ENCODE peak calls at places on chromosomes 6 and 20, in six cellular contexts. Q is RWPE1; F is activated T-helper 2 cell treated with anti-CD3 and anti-CD28 coated beads, Interferon-gamma antibody, Interleukin-2, Interleukin-4, amounts not matched to agents 10 μg/mL and 5 μg/mL and 100 μg/mL, durations not matched to agents 14 hours and 24 hours and 36 hours; P is spleen; G is T1000; I is H7. T is an unnamed sample.

GRCh38 chr20:54668271-54669053 is 193.1 kb downstream of the DOK5 start:
- DNase-seq in Q (peak; percentile 45), F (peak; percentile 11), P (no peak), G (no peak), I (peak; percentile 43), T (peak; percentile 22)

GRCh38 chr6:163915131-163915530 is 500.6 kb downstream of the QKI start:
- DNase-seq in Q (no peak), F (no peak), P (no peak), G (no peak), I (no peak), T (no peak)

GRCh38 chr6:144939926-144940325 is 654.8 kb downstream of the UTRN start:
- DNase-seq in Q (no peak), F (no peak), P (no peak), G (no peak), I (no peak), T (peak; percentile 25)

GRCh38 chr6:33677153-33677660 is 34.3 kb downstream of the UQCC2 start:
- DNase-seq in Q (no peak), F (no peak), P (no peak), G (no peak), I (no peak), T (no peak)

GRCh38 chr6:156686940-156687874 is 90.0 kb upstream of the ARID1B start:
- DNase-seq in Q (peak; percentile 83), F (peak; percentile 75), P (peak; percentile 95), G (peak; percentile 87), I (peak; percentile 94), T (peak; percentile 86)

GRCh38 chr20:3934628-3935027 is 45.4 kb downstream of the PANK2 start:
- DNase-seq in Q (no peak), F (no peak), P (no peak), G (no peak), I (no peak), T (no peak)

GRCh38 chr20:46251211-46251673 is 57.1 kb downstream of the CDH22 start:
- DNase-seq in Q (no peak), F (no peak), P (no peak), G (no peak), I (peak; percentile 92), T (no peak)

GRCh38 chr6:37205189-37205996 is 35.4 kb downstream of the PIM1 start:
- DNase-seq in Q (no peak), F (no peak), P (no peak), G (no peak), I (no peak), T (no peak)

GRCh38 chr6:81562169-81562568 is 190.3 kb downstream of the TENT5A start:
- DNase-seq in Q (no peak), F (no peak), P (no peak), G (no peak), I (no peak), T (peak; percentile 82)

GRCh38 chr6:48809700-48810099 is 653.4 kb downstream of the MMUT start:
- DNase-seq in Q (no peak), F (no peak), P (no peak), G (no peak), I (no peak), T (no peak)

GRCh38 chr20:50729925-50730764 is 1.2 kb upstream of the PARD6B start:
- DNase-seq in Q (peak; percentile 34), F (no peak), P (peak; percentile 72), G (no peak), I (no peak), T (peak; percentile 73)

GRCh38 chr20:34825530-34826362 is at the start of gene NCOA6:
- DNase-seq in Q (peak; percentile 96), F (peak; percentile 72), P (peak; percentile 95), G (peak; percentile 57), I (peak; percentile 92), T (peak; percentile 74)

GRCh38 chr20:13883425-13883824 is 98.6 kb downstream of the NDUFAF5 start:
- DNase-seq in Q (no peak), F (no peak), P (no peak), G (no peak), I (no peak), T (no peak)

GRCh38 chr20:15902493-15902892 is 670.8 kb downstream of the KIF16B start:
- DNase-seq in Q (no peak), F (no peak), P (no peak), G (no peak), I (peak; percentile 16), T (no peak)

GRCh38 chr20:49775229-49775693 is 37.4 kb upstream of the SLC9A8 start:
- DNase-seq in Q (peak; percentile 68), F (no peak), P (no peak), G (peak; percentile 34), I (no peak), T (peak; percentile 99)

GRCh38 chr20:62303327-62304226 is 780 bp downstream of the ADRM1 start:
- DNase-seq in Q (no peak), F (no peak), P (no peak), G (no peak), I (no peak), T (peak; percentile 43)

GRCh38 chr20:33275215-33275614 is 7.8 kb upstream of the BPIFB1 start:
- DNase-seq in Q (no peak), F (no peak), P (no peak), G (no peak), I (no peak), T (no peak)

GRCh38 chr6:46655803-46656202 is 3.0 kb downstream of the SLC25A27 start:
- DNase-seq in Q (no peak), F (no peak), P (no peak), G (no peak), I (peak; percentile 62), T (peak; percentile 20)

GRCh38 chr6:156691018-156691417 is 86.2 kb upstream of the ARID1B start:
- DNase-seq in Q (no peak), F (no peak), P (no peak), G (no peak), I (no peak), T (no peak)

GRCh38 chr6:150877928-150878327 is 12.4 kb downstream of the MTHFD1L start:
- DNase-seq in Q (no peak), F (no peak), P (no peak), G (no peak), I (no peak), T (no peak)

GRCh38 chr6:15473741-15474161 is 189.1 kb downstream of the DTNBP1 start:
- DNase-seq in Q (no peak), F (no peak), P (no peak), G (peak; percentile 38), I (no peak), T (peak; percentile 99)

GRCh38 chr6:90922323-90922722 is 335.5 kb upstream of the MAP3K7 start:
- DNase-seq in Q (no peak), F (no peak), P (no peak), G (no peak), I (no peak), T (no peak)

GRCh38 chr6:118288355-118289124 is 259.6 kb upstream of the PLN start:
- DNase-seq in Q (no peak), F (no peak), P (no peak), G (no peak), I (no peak), T (peak; percentile 41)

GRCh38 chr6:135030532-135031178 is 24.0 kb downstream of the HBS1L start:
- DNase-seq in Q (no peak), F (no peak), P (no peak), G (no peak), I (no peak), T (no peak)

GRCh38 chr6:27178001-27178730 is 69.3 kb upstream of the PRSS16 start:
- DNase-seq in Q (peak; percentile 26), F (peak; percentile 51), P (no peak), G (peak; percentile 73), I (peak; percentile 27), T (peak; percentile 95)

GRCh38 chr6:122755901-122756300 is 23.6 kb upstream of the FABP7 start:
- DNase-seq in Q (no peak), F (no peak), P (no peak), G (peak; percentile 37), I (no peak), T (no peak)

GRCh38 chr20:47016068-47016664 is 121.5 kb downstream of the EYA2 start:
- DNase-seq in Q (no peak), F (no peak), P (no peak), G (no peak), I (peak; percentile 52), T (no peak)

GRCh38 chr6:82875573-82876185 is 190.0 kb downstream of the UBE3D start:
- DNase-seq in Q (peak; percentile 91), F (no peak), P (no peak), G (peak; percentile 54), I (no peak), T (peak; percentile 99)

GRCh38 chr6:63349401-63349800 is 29.6 kb upstream of the LGSN start:
- DNase-seq in Q (no peak), F (no peak), P (no peak), G (no peak), I (no peak), T (no peak)

GRCh38 chr20:15976047-15976731 is 597.1 kb downstream of the KIF16B start:
- DNase-seq in Q (no peak), F (no peak), P (no peak), G (no peak), I (peak; percentile 46), T (peak; percentile 18)

GRCh38 chr6:149335924-149336323 is 18.4 kb downstream of the TAB2 start:
- DNase-seq in Q (peak; percentile 34), F (no peak), P (no peak), G (no peak), I (no peak), T (peak; percentile 88)

GRCh38 chr6:11645016-11645415 is 107.5 kb downstream of the TMEM170B start:
- DNase-seq in Q (no peak), F (no peak), P (no peak), G (no peak), I (no peak), T (peak; percentile 36)

GRCh38 chr20:19566226-19566960 is 191.7 kb upstream of the RIN2 start:
- DNase-seq in Q (no peak), F (no peak), P (no peak), G (no peak), I (no peak), T (peak; percentile 88)